ENCODE peak calls at places on chromosomes 3 and 15, in five cellular contexts. N, U, C, R and S are unnamed samples.

GRCh38 chr3:45064512-45065372 is 38.6 kb downstream of the CLEC3B start:
- DNase-seq in N (no peak), U (peak), C (peak), R (no peak), S (peak)

GRCh38 chr3:100216713-100217112 is 44.1 kb upstream of the TBC1D23 start:
- DNase-seq in N (no peak), U (peak), C (no peak), R (no peak), S (peak)

GRCh38 chr3:196159952-196160804 is 51.0 kb downstream of the ZDHHC19 start:
- DNase-seq in N (peak), U (peak), C (peak), R (peak), S (peak)

GRCh38 chr15:50767332-50767861 is 1.9 kb upstream of the SPPL2A start:
- DNase-seq in N (no peak), U (no peak), C (peak), R (no peak), S (no peak)

GRCh38 chr15:37933685-37934084 is 755 bp upstream of the TMCO5A start:
- DNase-seq in N (no peak), U (peak), C (no peak), R (no peak), S (peak)

GRCh38 chr3:101836907-101837598 is 12.3 kb upstream of the NFKBIZ start:
- DNase-seq in N (no peak), U (peak), C (no peak), R (no peak), S (peak)

GRCh38 chr3:171829841-171830559 is 13.1 kb upstream of the TMEM212 start:
- DNase-seq in N (peak), U (peak), C (peak), R (no peak), S (peak)

GRCh38 chr15:75869446-75869845 is 26.2 kb downstream of the UBE2Q2 start:
- DNase-seq in N (no peak), U (no peak), C (no peak), R (no peak), S (no peak)

GRCh38 chr15:75927601-75928000 is 23.9 kb downstream of the FBXO22 start:
- DNase-seq in N (no peak), U (no peak), C (no peak), R (no peak), S (no peak)

GRCh38 chr3:119586707-119587317 is 7.5 kb downstream of the ADPRH start:
- DNase-seq in N (no peak), U (peak), C (no peak), R (no peak), S (peak)

GRCh38 chr3:189927975-189928895 is 192.5 kb downstream of the P3H2 start:
- DNase-seq in N (no peak), U (no peak), C (no peak), R (no peak), S (no peak)

GRCh38 chr3:56025316-56025715 is 443.0 kb downstream of the ERC2 start:
- DNase-seq in N (no peak), U (no peak), C (no peak), R (no peak), S (no peak)

GRCh38 chr3:68009865-68010264 is 355.5 kb upstream of the SUCLG2 start:
- DNase-seq in N (no peak), U (no peak), C (no peak), R (no peak), S (no peak)

GRCh38 chr3:46110701-46111493 is 83.6 kb upstream of the XCR1 start:
- DNase-seq in N (peak), U (peak), C (peak), R (no peak), S (peak)

GRCh38 chr3:151837057-151837456 is 23.1 kb downstream of the AADAC start:
- DNase-seq in N (peak), U (peak), C (no peak), R (no peak), S (peak)

GRCh38 chr3:40885423-40885822 is 313.9 kb upstream of the CTNNB1 start:
- DNase-seq in N (no peak), U (no peak), C (no peak), R (no peak), S (no peak)

GRCh38 chr3:81955908-81956307 is 194.5 kb upstream of the GBE1 start:
- DNase-seq in N (no peak), U (no peak), C (no peak), R (no peak), S (no peak)

GRCh38 chr3:150293401-150294001 is 114.6 kb upstream of the TSC22D2 start:
- DNase-seq in N (no peak), U (peak), C (no peak), R (no peak), S (peak)

GRCh38 chr15:68608206-68608843 is 29.5 kb downstream of the CORO2B start:
- DNase-seq in N (peak), U (peak), C (peak), R (no peak), S (peak)

GRCh38 chr15:81275711-81276417 is 48.1 kb downstream of the STARD5 start:
- DNase-seq in N (no peak), U (no peak), C (no peak), R (no peak), S (peak)

GRCh38 chr15:70385052-70385451 is 287.3 kb upstream of the TLE3 start:
- DNase-seq in N (no peak), U (no peak), C (no peak), R (no peak), S (no peak)

GRCh38 chr15:34853001-34853758 is 57.8 kb upstream of the ACTC1 start:
- DNase-seq in N (peak), U (peak), C (no peak), R (no peak), S (peak)

GRCh38 chr3:141605883-141606282 is 119.1 kb downstream of the RASA2 start:
- DNase-seq in N (no peak), U (no peak), C (no peak), R (no peak), S (no peak)

GRCh38 chr3:72657666-72658065 is 190.6 kb downstream of the SHQ1 start:
- DNase-seq in N (no peak), U (peak), C (peak), R (no peak), S (no peak)

GRCh38 chr3:37603722-37604121 is 258.0 kb upstream of the CTDSPL start:
- DNase-seq in N (peak), U (no peak), C (no peak), R (no peak), S (no peak)
- TF ChIP-seq CTCF in N (peak), U (no peak), C (no peak), R (peak), S (peak)

GRCh38 chr3:118557513-118557912 is 477.1 kb downstream of the IGSF11 start:
- DNase-seq in N (no peak), U (no peak), C (no peak), R (no peak), S (no peak)

GRCh38 chr3:118559286-118559685 is 475.4 kb downstream of the IGSF11 start:
- DNase-seq in N (no peak), U (no peak), C (no peak), R (no peak), S (no peak)

GRCh38 chr3:118554148-118554819 is 480.4 kb downstream of the IGSF11 start:
- DNase-seq in N (no peak), U (no peak), C (no peak), R (no peak), S (no peak)

GRCh38 chr3:118556983-118557382 is 477.7 kb downstream of the IGSF11 start:
- DNase-seq in N (no peak), U (no peak), C (no peak), R (no peak), S (no peak)
- H3K4me3 ChIP-seq in N (no peak), U (no peak), C (no peak), R (no peak), S (no peak)

DNA sequence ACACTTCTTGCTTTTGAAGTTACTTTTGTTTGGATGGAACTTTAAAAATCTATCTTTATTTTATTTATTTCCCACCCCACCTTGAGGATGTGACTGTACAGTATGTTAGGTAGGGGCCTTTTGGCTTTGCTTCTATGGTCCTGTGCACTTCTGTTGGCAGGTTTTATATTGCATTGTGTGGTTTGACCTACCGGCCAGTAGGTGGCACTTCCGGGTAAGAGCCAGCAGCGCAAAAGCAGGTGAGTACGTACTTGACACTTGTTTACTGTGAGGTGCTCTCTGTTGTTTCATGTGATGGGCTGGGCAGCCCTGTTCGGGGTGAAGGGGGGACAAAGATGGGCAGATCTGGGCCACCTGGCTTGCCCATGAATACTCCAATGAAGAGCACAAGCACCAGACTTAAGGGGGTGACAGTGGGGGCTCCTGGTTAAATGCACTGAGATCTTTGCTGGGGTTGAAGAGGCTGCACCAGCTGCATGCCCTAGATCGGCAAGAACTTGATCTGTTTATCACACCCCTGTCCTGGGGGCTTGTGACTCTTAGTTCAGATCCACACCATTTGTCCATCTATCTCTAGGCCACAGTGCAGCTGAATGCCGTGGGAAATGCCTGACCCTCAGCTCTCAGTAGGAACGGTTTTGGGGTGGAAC is 131.6 kb downstream of the NLGN1 start:
- DNase-seq in N (peak), U (no peak), C (no peak), R (peak), S (peak)
- TF ChIP-seq CTCF in N (peak), U (peak), C (peak), R (peak), S (peak)

GRCh38 chr3:77468408-77469045 is 428.6 kb downstream of the ROBO2 start:
- DNase-seq in N (no peak), U (peak), C (no peak), R (no peak), S (no peak)
- H3K4me3 ChIP-seq in N (no peak), U (no peak), C (no peak), R (no peak), S (no peak)

GRCh38 chr3:177622520-177622919 is 425.2 kb upstream of the TBL1XR1 start:
- DNase-seq in N (peak), U (no peak), C (no peak), R (no peak), S (no peak)
- TF ChIP-seq CTCF in N (no peak), U (no peak), C (no peak), R (no peak), S (no peak)

DNA sequence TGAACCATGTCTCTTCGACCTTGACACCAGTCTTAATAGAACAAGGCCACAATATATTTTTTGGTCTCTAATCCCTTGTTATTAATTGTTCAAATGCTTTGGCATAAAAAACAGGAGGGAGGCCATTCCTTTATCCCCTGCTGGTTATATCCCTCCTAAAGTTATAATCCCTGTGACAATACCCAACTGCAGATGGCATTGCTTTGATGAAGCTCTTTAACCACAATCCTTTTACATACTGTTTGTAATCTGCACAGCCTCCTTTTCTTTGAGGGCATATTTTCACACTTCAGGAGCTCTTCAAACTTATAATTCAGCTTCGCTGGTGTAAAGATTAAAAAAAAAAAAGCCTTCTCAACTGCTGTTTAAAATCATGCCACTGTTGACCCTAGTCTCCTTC is 919.0 kb downstream of the EPHA3 start:
- DNase-seq in N (no peak), U (no peak), C (no peak), R (no peak), S (no peak)
- H3K4me3 ChIP-seq in N (no peak), U (no peak), C (no peak), R (no peak), S (no peak)

DNA sequence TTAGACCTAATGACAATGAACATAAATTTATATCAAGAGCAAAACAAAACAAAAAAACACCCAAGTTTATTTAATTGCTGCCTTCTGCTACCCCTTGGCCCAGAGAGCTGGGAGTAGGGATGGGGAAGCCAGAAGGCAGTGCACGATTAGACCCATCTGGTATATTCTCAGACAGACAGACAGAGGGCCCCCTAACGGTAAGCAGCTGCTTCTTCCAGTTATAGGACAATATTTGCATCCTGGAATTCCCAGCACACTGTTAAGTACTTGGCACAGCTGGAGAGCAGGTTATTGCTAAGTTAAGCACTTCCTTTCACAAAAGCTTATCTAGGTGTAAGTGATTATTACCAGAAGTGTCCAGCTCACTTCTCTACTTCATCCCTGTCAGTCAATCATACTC is 39.3 kb downstream of the C2CD4B start:
- DNase-seq in N (no peak), U (no peak), C (peak), R (no peak), S (peak)
- TF ChIP-seq CTCF in N (peak), U (peak), C (peak), R (peak), S (peak)